ENCODE peak calls at places on chromosomes 7 and 10, in nine cellular contexts. P is ELF-1; Y is body of pancreas; M is GM23338; D is activated CD8-positive, alpha-beta memory T cell treated with anti-CD3 and anti-CD28 coated beads for 1 hour; H is neural progenitor cell; R is activated naive CD4-positive, alpha-beta T cell; N is GM20000; E is GM13977. T is an unnamed sample.

GRCh38 chr10:86827639-86828038 is 71.2 kb downstream of the BMPR1A start:
- DNase-seq in P (no peak), Y (no peak), M (peak; percentile 63), D (no peak), H (no peak), R (no peak), N (no peak), E (no peak), T (no peak)

GRCh38 chr7:16708980-16709379 is 44.6 kb upstream of the TSPAN13 start:
- DNase-seq in P (peak; percentile 31), Y (no peak), M (peak; percentile 15), D (no peak), H (no peak), R (no peak), N (no peak), E (no peak), T (no peak)

GRCh38 chr7:81692146-81692905 is 77.5 kb downstream of the HGF start:
- DNase-seq in P (no peak), Y (no peak), M (no peak), D (no peak), H (no peak), R (no peak), N (no peak), E (no peak), T (no peak)

GRCh38 chr7:1123721-1124120 is 35.8 kb downstream of the GPER1 start:
- DNase-seq in P (peak; percentile 92), Y (peak; percentile 40), M (peak; percentile 87), D (no peak), H (peak; percentile 89), R (no peak), N (no peak), E (no peak), T (no peak)

GRCh38 chr10:22986771-22987542 is 59.1 kb downstream of the ARMC3 start:
- DNase-seq in P (no peak), Y (no peak), M (peak; percentile 47), D (no peak), H (peak; percentile 28), R (no peak), N (peak; percentile 22), E (peak; percentile 36), T (no peak)

GRCh38 chr10:63120554-63120953 is 12.6 kb upstream of the NRBF2 start:
- DNase-seq in P (no peak), Y (no peak), M (no peak), D (no peak), H (no peak), R (no peak), N (no peak), E (no peak), T (no peak)

GRCh38 chr7:95871078-95871848 is 98.9 kb downstream of the DYNC1I1 start:
- DNase-seq in P (peak; percentile 69), Y (peak; percentile 18), M (peak; percentile 86), D (no peak), H (peak; percentile 72), R (no peak), N (peak; percentile 43), E (peak; percentile 37), T (no peak)

GRCh38 chr10:89414879-89415821 is 782 bp downstream of the IFIT5 start:
- DNase-seq in P (peak; percentile 69), Y (peak; percentile 48), M (peak; percentile 60), D (peak; percentile 19), H (peak; percentile 60), R (no peak), N (peak; percentile 52), E (peak; percentile 50), T (no peak)

GRCh38 chr10:43372751-43373445 is 1.5 kb downstream of the FXYD4 start:
- DNase-seq in P (peak; percentile 73), Y (no peak), M (no peak), D (no peak), H (peak; percentile 78), R (no peak), N (no peak), E (no peak), T (no peak)

GRCh38 chr10:75709245-75709644 is 277.8 kb downstream of the LRMDA start:
- DNase-seq in P (no peak), Y (no peak), M (no peak), D (no peak), H (no peak), R (no peak), N (no peak), E (no peak), T (no peak)

GRCh38 chr7:93985101-93985500 is 19.1 kb downstream of the BET1 start:
- DNase-seq in P (no peak), Y (no peak), M (no peak), D (no peak), H (no peak), R (no peak), N (no peak), E (no peak), T (no peak)

GRCh38 chr10:103941801-103942200 is 23.8 kb upstream of the STN1 start:
- DNase-seq in P (no peak), Y (no peak), M (no peak), D (no peak), H (no peak), R (no peak), N (no peak), E (no peak), T (no peak)

GRCh38 chr10:128220011-128220410 is 93.8 kb upstream of the MKI67 start:
- DNase-seq in P (no peak), Y (no peak), M (no peak), D (no peak), H (no peak), R (no peak), N (no peak), E (no peak), T (no peak)

GRCh38 chr10:8835453-8836167 is 781.1 kb downstream of the GATA3 start:
- DNase-seq in P (no peak), Y (no peak), M (no peak), D (no peak), H (no peak), R (no peak), N (no peak), E (no peak), T (no peak)

GRCh38 chr7:55641811-55642210 is 69.5 kb upstream of the VOPP1 start:
- DNase-seq in P (no peak), Y (no peak), M (no peak), D (no peak), H (no peak), R (no peak), N (peak; percentile 49), E (peak; percentile 15), T (no peak)

GRCh38 chr7:98166668-98166970 is 44.6 kb upstream of the BHLHA15 start:
- DNase-seq in P (no peak), Y (no peak), M (no peak), D (no peak), H (no peak), R (no peak), N (no peak), E (no peak), T (no peak)

GRCh38 chr10:44993922-44994751 is 6.6 kb upstream of the ZNF22 start:
- DNase-seq in P (no peak), Y (no peak), M (no peak), D (no peak), H (no peak), R (no peak), N (no peak), E (no peak), T (no peak)

GRCh38 chr7:137417464-137417863 is 73.9 kb upstream of the PTN start:
- DNase-seq in P (no peak), Y (no peak), M (no peak), D (no peak), H (no peak), R (no peak), N (no peak), E (no peak), T (no peak)

GRCh38 chr10:666237-667012 is 23.0 kb downstream of the DIP2C start:
- DNase-seq in P (no peak), Y (no peak), M (no peak), D (no peak), H (no peak), R (no peak), N (no peak), E (no peak), T (no peak)

GRCh38 chr7:136528329-136528728 is 340.1 kb upstream of the CHRM2 start:
- DNase-seq in P (no peak), Y (no peak), M (no peak), D (no peak), H (no peak), R (no peak), N (no peak), E (no peak), T (no peak)

GRCh38 chr7:135888740-135889139 is 88.4 kb downstream of the MTPN start:
- DNase-seq in P (no peak), Y (no peak), M (no peak), D (no peak), H (no peak), R (no peak), N (no peak), E (no peak), T (no peak)

GRCh38 chr7:159246702-159247480 is 102.2 kb upstream of the VIPR2 start:
- DNase-seq in P (no peak), Y (no peak), M (no peak), D (no peak), H (no peak), R (no peak), N (no peak), E (no peak), T (no peak)

GRCh38 chr7:117068511-117069155 is 115.3 kb downstream of the ST7 start:
- DNase-seq in P (no peak), Y (peak; percentile 45), M (peak; percentile 17), D (no peak), H (no peak), R (no peak), N (no peak), E (no peak), T (no peak)

GRCh38 chr7:43072530-43072929 is 39.9 kb upstream of the HECW1 start:
- DNase-seq in P (no peak), Y (no peak), M (no peak), D (no peak), H (no peak), R (no peak), N (no peak), E (no peak), T (no peak)

GRCh38 chr7:120583835-120584586 is 273.9 kb downstream of the TSPAN12 start:
- DNase-seq in P (no peak), Y (no peak), M (peak; percentile 18), D (no peak), H (no peak), R (no peak), N (no peak), E (no peak), T (no peak)

GRCh38 chr10:11298116-11298515 is 280.4 kb downstream of the CELF2 start:
- DNase-seq in P (no peak), Y (no peak), M (no peak), D (no peak), H (no peak), R (no peak), N (no peak), E (no peak), T (no peak)

GRCh38 chr10:79128923-79129305 is 60.1 kb downstream of the ZMIZ1 start:
- DNase-seq in P (no peak), Y (no peak), M (no peak), D (no peak), H (no peak), R (no peak), N (no peak), E (no peak), T (no peak)

GRCh38 chr7:111364413-111364812 is 197.9 kb downstream of the IMMP2L start:
- DNase-seq in P (no peak), Y (no peak), M (no peak), D (no peak), H (no peak), R (no peak), N (no peak), E (no peak), T (no peak)

GRCh38 chr7:93921607-93922446 is at the start of gene GNG11:
- DNase-seq in P (peak; percentile 70), Y (peak; percentile 55), M (peak; percentile 77), D (no peak), H (peak; percentile 78), R (peak; percentile 1), N (peak; percentile 37), E (peak; percentile 31), T (no peak)

GRCh38 chr7:9148687-9149086 is 715.3 kb downstream of the NXPH1 start:
- DNase-seq in P (no peak), Y (no peak), M (peak; percentile 66), D (no peak), H (no peak), R (no peak), N (no peak), E (no peak), T (no peak)

GRCh38 chr7:24669971-24670591 is 87.2 kb downstream of the GSDME start:
- DNase-seq in P (no peak), Y (no peak), M (peak; percentile 34), D (no peak), H (peak; percentile 24), R (no peak), N (no peak), E (no peak), T (no peak)